ENCODE peak calls at places on chromosomes 5 and 9, in four cellular contexts. X is NCI-H2029 treated with DMSO at 0.1 percent for 48 hours, H is NCI-H460, V is aorta. Y is an unnamed sample.
A peak's percentile ranks its signal among the peaks of the same experiment; 100 is the strongest.

GRCh38 chr5:1511037-1511436 is 12.7 kb downstream of the LPCAT1 start:
- DNase-seq in H (no peak), X (no peak), V (peak; percentile 73), Y (no peak)

GRCh38 chr5:112290667-112291066 is 128.4 kb downstream of the EPB41L4A start:
- DNase-seq in V (no peak), H (no peak), X (no peak), Y (no peak)

GRCh38 chr5:155575861-155576260 is 562.3 kb downstream of the KIF4B start:
- DNase-seq in X (no peak), H (no peak), V (no peak), Y (no peak)

GRCh38 chr5:93274291-93274690 is 306.7 kb downstream of the NR2F1-AS1 start:
- DNase-seq in H (no peak), V (no peak), X (no peak), Y (peak; percentile 74)

GRCh38 chr9:133144142-133144886 is 19.4 kb downstream of the GBGT1 start:
- DNase-seq in V (peak; percentile 89), X (no peak), H (peak; percentile 62), Y (no peak)

GRCh38 chr5:93611900-93612898 is 29.2 kb downstream of the NR2F1 start:
- DNase-seq in V (no peak), X (no peak), H (no peak), Y (no peak)

GRCh38 chr5:169629847-169630548 is 7.1 kb upstream of the DOCK2 start:
- DNase-seq in H (no peak), V (no peak), X (no peak), Y (peak; percentile 78)

GRCh38 chr9:3646226-3646625 is 120.4 kb upstream of the RFX3 start:
- DNase-seq in X (no peak), V (no peak), H (no peak), Y (no peak)

GRCh38 chr5:88734191-88734640 is 148.8 kb downstream of the MEF2C start:
- DNase-seq in H (no peak), V (no peak), X (no peak), Y (no peak)

GRCh38 chr5:77518304-77518703 is 26.2 kb upstream of the WDR41 start:
- DNase-seq in H (peak; percentile 28), V (no peak), X (no peak), Y (no peak)

GRCh38 chr5:16493261-16493660 is 27.7 kb upstream of the ZNF622 start:
- DNase-seq in X (no peak), H (no peak), V (no peak), Y (no peak)

GRCh38 chr9:128558431-128559310 is 6.3 kb downstream of the SPTAN1 start:
- DNase-seq in H (peak; percentile 43), V (peak; percentile 93), X (peak; percentile 85), Y (peak; percentile 76)

GRCh38 chr5:157143127-157143959 is 678 bp upstream of the MED7 start:
- DNase-seq in H (no peak), X (no peak), V (peak; percentile 80), Y (no peak)

GRCh38 chr9:75147638-75148037 is 59.3 kb downstream of the OSTF1 start:
- DNase-seq in H (no peak), X (no peak), V (no peak), Y (no peak)

GRCh38 chr9:121261107-121261460 is 6.9 kb upstream of the GSN start:
- DNase-seq in H (no peak), X (peak; percentile 41), V (no peak), Y (no peak)

GRCh38 chr5:11596657-11597071 is 307.6 kb downstream of the CTNND2 start:
- DNase-seq in H (no peak), V (no peak), X (no peak), Y (no peak)

GRCh38 chr5:154176191-154176590 is 14.3 kb upstream of the GALNT10 start:
- DNase-seq in H (no peak), X (peak; percentile 90), V (no peak), Y (no peak)

GRCh38 chr5:180645609-180646204 is 3.7 kb downstream of the FLT4 start:
- DNase-seq in X (no peak), H (no peak), V (no peak), Y (no peak)

GRCh38 chr5:149024477-149024876 is 38.4 kb downstream of the SH3TC2 start:
- DNase-seq in H (no peak), V (no peak), X (no peak), Y (no peak)

GRCh38 chr9:110969971-110970381 is 68.3 kb downstream of the LPAR1 start:
- DNase-seq in V (no peak), H (no peak), X (no peak), Y (peak; percentile 49)

GRCh38 chr9:32968101-32969011 is 33.1 kb downstream of the APTX start:
- DNase-seq in H (peak; percentile 21), X (peak; percentile 5), V (no peak), Y (no peak)

GRCh38 chr9:14096182-14096922 is 217.6 kb downstream of the NFIB start:
- DNase-seq in H (no peak), V (no peak), X (peak; percentile 55), Y (peak; percentile 86)

GRCh38 chr5:463952-464351 is 21.0 kb downstream of the EXOC3 start:
- DNase-seq in X (no peak), H (no peak), V (peak; percentile 49), Y (no peak)

GRCh38 chr9:86511614-86512360 is 157.6 kb upstream of the TUT7 start:
- DNase-seq in X (no peak), V (no peak), H (no peak), Y (no peak)

GRCh38 chr9:90070469-90070868 is 465.7 kb downstream of the GADD45G start:
- DNase-seq in V (no peak), H (no peak), X (no peak), Y (no peak)

GRCh38 chr9:15935661-15936315 is 382.9 kb downstream of the CCDC171 start:
- DNase-seq in H (no peak), X (peak; percentile 86), V (no peak), Y (no peak)

GRCh38 chr5:150787659-150788058 is 9.1 kb downstream of the SMIM3 start:
- DNase-seq in X (no peak), V (no peak), H (no peak), Y (no peak)

GRCh38 chr9:134099123-134099761 is 31.4 kb upstream of the BRD3 start:
- DNase-seq in V (no peak), H (peak; percentile 56), X (peak; percentile 77), Y (no peak)

GRCh38 chr5:132439521-132440206 is 50.9 kb downstream of the IRF1 start:
- DNase-seq in X (no peak), H (no peak), V (peak; percentile 86), Y (no peak)

GRCh38 chr9:133131506-133131905 is 10.5 kb upstream of the RALGDS start:
- DNase-seq in H (peak; percentile 70), X (no peak), V (no peak), Y (no peak)

GRCh38 chr5:133959643-133960042 is 8.8 kb downstream of the C5orf15 start:
- DNase-seq in V (no peak), X (no peak), H (no peak), Y (no peak)

GRCh38 chr5:58871648-58872242 is 288.9 kb downstream of the RAB3C start:
- DNase-seq in X (peak; percentile 14), H (peak; percentile 64), V (no peak), Y (no peak)

GRCh38 chr5:31173621-31174020 is 19.9 kb upstream of the CDH6 start:
- DNase-seq in V (no peak), X (no peak), H (no peak), Y (no peak)

GRCh38 chr9:78031271-78031825 is at the start of gene GNAQ:
- DNase-seq in H (no peak), V (peak; percentile 84), X (no peak), Y (no peak)

GRCh38 chr5:113524927-113525326 is 11.4 kb downstream of the YTHDC2 start:
- DNase-seq in V (no peak), X (no peak), H (no peak), Y (no peak)

GRCh38 chr9:121700165-121700830 is 48.9 kb downstream of the DAB2IP start:
- DNase-seq in V (peak; percentile 88), H (peak; percentile 41), X (peak; percentile 59), Y (no peak)